ENCODE peak calls at places on chromosomes 12 and 14, in five cellular contexts. I is neural progenitor cell, H is PC-3, G is MM.1S, D is IMR-90. J is an unnamed sample.
A peak's percentile ranks its signal among the peaks of the same experiment; 100 is the strongest.

GRCh38 chr12:50609292-50609874 is 104.6 kb downstream of the DIP2B start:
- DNase-seq in I (no peak), H (no peak), G (no peak), D (no peak), J (no peak)

GRCh38 chr14:60805881-60806569 is 71.5 kb downstream of the MNAT1 start:
- DNase-seq in I (no peak), H (peak; percentile 93), G (no peak), D (peak; percentile 63), J (no peak)

GRCh38 chr12:11144297-11144696 is 9.9 kb upstream of the TAS2R30 start:
- DNase-seq in I (no peak), H (no peak), G (no peak), D (no peak), J (no peak)

GRCh38 chr12:71581206-71581605 is 82.4 kb downstream of the ZFC3H1 start:
- DNase-seq in I (no peak), H (peak; percentile 17), G (peak; percentile 11), D (no peak), J (no peak)

GRCh38 chr12:119447618-119448017 is 113.1 kb downstream of the CCDC60 start:
- DNase-seq in I (no peak), H (no peak), G (peak; percentile 55), D (no peak), J (no peak)

GRCh38 chr12:31531908-31532307 is 59.0 kb downstream of the DENND5B start:
- DNase-seq in I (no peak), H (no peak), G (no peak), D (no peak), J (no peak)

GRCh38 chr12:93825501-93825888 is 148.3 kb downstream of the CRADD start:
- DNase-seq in I (no peak), H (no peak), G (no peak), D (no peak), J (no peak)

GRCh38 chr14:53327716-53328115 is 174.6 kb upstream of the DDHD1 start:
- DNase-seq in I (no peak), H (peak; percentile 87), G (no peak), D (peak; percentile 69), J (no peak)

GRCh38 chr12:80702889-80703605 is 4.4 kb upstream of the MYF6 start:
- DNase-seq in I (no peak), H (peak; percentile 65), G (peak; percentile 84), D (peak; percentile 77), J (no peak)

GRCh38 chr14:100150932-100151587 is 8.4 kb downstream of the DEGS2 start:
- DNase-seq in I (no peak), H (no peak), G (no peak), D (no peak), J (no peak)

GRCh38 chr12:49703647-49704137 is 3.5 kb downstream of the FMNL3 start:
- DNase-seq in I (no peak), H (no peak), G (no peak), D (peak; percentile 92), J (no peak)

GRCh38 chr12:71710276-71711125 is 24.6 kb downstream of the TMEM19 start:
- DNase-seq in I (no peak), H (peak; percentile 96), G (no peak), D (peak; percentile 91), J (no peak)

GRCh38 chr12:20028033-20028432 is 340.3 kb upstream of the PDE3A start:
- DNase-seq in I (no peak), H (no peak), G (no peak), D (no peak), J (no peak)

GRCh38 chr14:35336171-35337073 is 44.2 kb downstream of the PSMA6 start:
- DNase-seq in I (peak; percentile 59), H (peak; percentile 53), G (no peak), D (peak; percentile 85), J (no peak)

DNA sequence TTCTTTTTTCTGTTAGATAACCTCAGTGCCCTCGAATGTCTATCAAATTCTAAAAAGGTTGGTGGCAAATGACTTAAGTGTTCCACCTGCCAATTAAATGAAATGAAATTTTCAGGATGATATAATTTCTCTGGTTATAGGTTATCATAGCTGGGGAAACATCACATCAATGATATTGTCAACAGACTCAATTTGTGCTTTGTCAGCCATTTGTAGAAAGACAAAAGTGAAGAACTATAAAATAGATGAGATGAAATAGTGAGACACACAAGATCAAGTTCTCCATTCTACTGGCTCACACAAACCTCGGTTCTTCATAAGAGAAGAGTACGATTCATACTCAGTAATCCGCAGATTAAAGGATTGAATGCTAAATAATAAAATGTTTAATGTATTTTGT is 1443.2 kb upstream of the FLRT2 start:
- DNase-seq in I (no peak), H (no peak), G (no peak), D (no peak), J (no peak)
- H3K4me1 ChIP-seq in I (no peaks in the 10 kb centered on the region), H (no peaks in the 10 kb centered on the region), G (no peaks in the 10 kb centered on the region), D (peaks cover 2% of the 10 kb centered on the region), J (no peaks in the 10 kb centered on the region)

DNA sequence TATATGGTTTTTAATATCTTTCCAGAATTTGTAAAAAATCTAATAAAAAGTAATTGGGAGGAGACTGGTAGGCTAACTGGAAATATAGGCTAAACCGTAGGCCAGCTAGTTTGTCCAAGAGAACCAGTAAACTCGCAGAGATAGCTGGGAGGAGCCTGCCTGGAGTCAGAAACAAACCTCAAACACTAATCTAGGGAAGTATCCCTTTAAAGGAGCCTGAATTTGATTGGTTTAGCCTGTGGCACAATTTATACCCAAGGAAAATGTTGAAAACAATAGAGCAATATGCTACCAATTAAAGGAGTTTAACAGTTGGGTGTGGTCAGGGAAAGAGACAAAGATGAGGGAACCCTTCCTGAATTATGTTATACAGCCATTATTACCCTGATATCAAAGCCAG is 109.6 kb downstream of the EML5 start:
- DNase-seq in I (no peak), H (no peak), G (no peak), D (no peak), J (no peak)
- H2AFZ ChIP-seq in I (no peak overlapping the region), H (no peak overlapping the region), G (no peak overlapping the region), D (no peak overlapping the region), J (no peak overlapping the region)

GRCh38 chr12:52530905-52531304 is 10.7 kb upstream of the KRT5 start:
- DNase-seq in I (no peak), H (no peak), G (no peak), D (no peak), J (no peak)
- H3K9ac ChIP-seq in I (no peak overlapping the region), H (no peak overlapping the region), G (no peak overlapping the region), D (no peak overlapping the region), J (no peak overlapping the region)

DNA sequence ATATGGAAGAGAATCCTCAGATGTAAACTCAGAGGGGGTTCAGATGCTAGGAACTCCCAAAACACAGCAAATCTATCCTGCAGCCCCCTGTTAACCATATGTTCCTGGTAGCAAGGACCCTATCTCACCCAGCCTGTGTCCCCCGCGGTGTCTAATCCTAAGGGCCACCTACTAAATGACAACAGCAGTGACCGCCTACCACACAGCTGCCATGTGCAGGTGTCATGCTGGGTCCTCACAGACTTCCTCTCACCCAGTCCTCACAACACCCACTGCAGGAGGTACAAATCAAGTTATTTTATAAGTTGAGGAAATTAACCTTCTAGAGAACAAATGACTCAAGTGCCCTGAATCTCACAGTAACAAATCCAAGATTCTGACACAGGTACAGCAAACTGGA is 73.9 kb downstream of the ITPK1 start:
- DNase-seq in I (no peak), H (no peak), G (no peak), D (no peak), J (no peak)
- H3K4me1 ChIP-seq in I (peaks cover 50% of the 10 kb centered on the region), H (peaks cover 71% of the 10 kb centered on the region), G (no peaks in the 10 kb centered on the region), D (peaks cover 12% of the 10 kb centered on the region), J (no peaks in the 10 kb centered on the region)

GRCh38 chr12:75998292-75999063 is 33.1 kb downstream of the PHLDA1 start:
- DNase-seq in I (no peak), H (no peak), G (no peak), D (no peak), J (no peak)

GRCh38 chr12:76007640-76008039 is 23.9 kb downstream of the PHLDA1 start:
- DNase-seq in I (peak; percentile 26), H (no peak), G (no peak), D (no peak), J (no peak)

GRCh38 chr12:76006028-76006916 is 25.3 kb downstream of the PHLDA1 start:
- DNase-seq in I (no peak), H (no peak), G (no peak), D (no peak), J (no peak)

GRCh38 chr12:76003263-76003640 is 28.3 kb downstream of the PHLDA1 start:
- DNase-seq in I (no peak), H (no peak), G (no peak), D (no peak), J (no peak)

DNA sequence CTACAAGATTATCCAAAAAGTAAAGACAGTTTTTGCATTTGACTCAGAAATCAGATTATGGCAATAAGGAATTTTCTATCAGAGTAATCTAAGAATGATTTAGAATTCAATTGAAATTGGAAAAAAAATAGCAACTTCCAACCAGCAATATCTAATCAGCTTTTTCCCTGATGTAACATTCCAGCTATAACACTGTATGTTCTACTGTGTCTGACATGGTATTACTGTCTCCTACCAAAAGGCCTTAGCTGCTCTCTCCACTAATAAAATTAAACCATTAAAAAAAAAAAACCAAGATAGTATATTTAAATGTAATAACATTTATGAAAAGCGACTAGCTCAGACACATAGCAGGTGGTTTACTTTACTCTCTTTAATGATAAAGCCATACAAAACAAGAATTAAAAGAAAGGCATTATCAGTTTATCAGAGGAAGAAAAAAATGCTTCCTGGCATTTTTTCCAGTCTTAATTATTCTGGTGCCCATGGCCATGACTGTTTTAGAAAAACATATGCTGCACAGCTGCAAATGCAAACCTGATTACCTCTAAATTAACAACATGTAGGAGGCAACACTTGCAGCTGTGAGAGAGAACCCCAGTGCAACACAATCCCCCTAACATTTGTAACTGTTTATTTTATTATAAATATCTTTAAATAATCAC is 28.8 kb downstream of the PHLDA1 start:
- DNase-seq in I (no peak), H (no peak), G (no peak), D (no peak), J (no peak)
- H2AFZ ChIP-seq in I (no peak overlapping the region), H (no peak overlapping the region), G (no peak overlapping the region), D (no peak overlapping the region), J (no peak overlapping the region)

GRCh38 chr12:55743131-55743921 is 404 bp downstream of the GDF11 start:
- DNase-seq in I (peak; percentile 95), H (peak; percentile 67), G (peak; percentile 64), D (peak; percentile 68), J (peak; percentile 85)
- H3K9ac ChIP-seq in I (peak overlapping the region; percentile 73), H (peak overlapping the region; percentile 41), G (peak overlapping the region; percentile 48), D (peak overlapping the region; percentile 84), J (peak overlapping the region; percentile 77)

J was measured in Karpas-422.